ENCODE peak calls at places on chromosomes 3 and 15, in nine cellular contexts. O is EH; Y is right cardiac atrium; J is EL; E is A172; N is T-helper 17 cell; F is NCI-H146; V is coronary artery; P is naive thymus-derived CD4-positive, alpha-beta T cell. Z is an unnamed sample.

GRCh38 chr3:127722104-127722784 is 49.5 kb downstream of the ABTB1 start:
- DNase-seq in O (no peak), Y (no peak), J (no peak), E (no peak), N (no peak), F (no peak), V (no peak), P (no peak), Z (no peak)

GRCh38 chr3:13826672-13827071 is 53.2 kb downstream of the WNT7A start:
- DNase-seq in O (no peak), Y (no peak), J (no peak), E (no peak), N (no peak), F (no peak), V (no peak), P (no peak), Z (no peak)

GRCh38 chr3:20076296-20076997 is 36.2 kb downstream of the KAT2B start:
- DNase-seq in O (no peak), Y (no peak), J (no peak), E (no peak), N (no peak), F (no peak), V (no peak), P (no peak), Z (no peak)

GRCh38 chr3:195612075-195612800 is 28.5 kb upstream of the APOD start:
- DNase-seq in O (peak; percentile 91), Y (no peak), J (peak; percentile 60), E (no peak), N (no peak), F (no peak), V (peak; percentile 68), P (no peak), Z (no peak)

GRCh38 chr3:197082871-197083270 is 53.3 kb upstream of the MELTF start:
- DNase-seq in O (peak; percentile 47), Y (no peak), J (no peak), E (no peak), N (no peak), F (no peak), V (no peak), P (no peak), Z (no peak)

GRCh38 chr15:83843511-83843910 is 189.6 kb downstream of the ADAMTSL3 start:
- DNase-seq in O (no peak), Y (peak; percentile 77), J (no peak), E (no peak), N (no peak), F (no peak), V (no peak), P (no peak), Z (no peak)

GRCh38 chr3:151925876-151926275 is 52.4 kb downstream of the SUCNR1 start:
- DNase-seq in O (peak; percentile 95), Y (no peak), J (peak; percentile 81), E (peak; percentile 84), N (no peak), F (no peak), V (no peak), P (no peak), Z (no peak)

GRCh38 chr3:53776494-53777101 is 69.6 kb downstream of the CHDH start:
- DNase-seq in O (peak; percentile 71), Y (no peak), J (peak; percentile 37), E (no peak), N (no peak), F (no peak), V (no peak), P (no peak), Z (no peak)

GRCh38 chr3:1677576-1678164 is 421.0 kb upstream of the CNTN4 start:
- DNase-seq in O (no peak), Y (no peak), J (no peak), E (no peak), N (no peak), F (no peak), V (no peak), P (no peak), Z (no peak)

GRCh38 chr3:49785565-49786356 is 581 bp downstream of the IP6K1 start:
- DNase-seq in O (peak; percentile 59), Y (peak; percentile 74), J (peak; percentile 50), E (peak; percentile 21), N (no peak), F (peak; percentile 33), V (peak; percentile 76), P (no peak), Z (no peak)

GRCh38 chr15:77060560-77060959 is 10.3 kb downstream of the TSPAN3 start:
- DNase-seq in O (peak; percentile 51), Y (peak; percentile 57), J (no peak), E (no peak), N (no peak), F (no peak), V (no peak), P (no peak), Z (no peak)

GRCh38 chr3:172246107-172246870 is 202.0 kb downstream of the GHSR start:
- DNase-seq in O (no peak), Y (peak; percentile 44), J (no peak), E (no peak), N (no peak), F (no peak), V (no peak), P (no peak), Z (no peak)

GRCh38 chr15:74291101-74292071 is 55.3 kb downstream of the CCDC33 start:
- DNase-seq in O (peak; percentile 78), Y (peak; percentile 95), J (peak; percentile 69), E (peak; percentile 92), N (peak; percentile 40), F (peak; percentile 93), V (peak; percentile 80), P (peak; percentile 69), Z (peak; percentile 25)

GRCh38 chr3:50862221-50862620 is 187.5 kb downstream of the DOCK3 start:
- DNase-seq in O (no peak), Y (no peak), J (no peak), E (no peak), N (no peak), F (no peak), V (no peak), P (no peak), Z (no peak)